ENCODE peak calls at places on chromosome 19, in six cellular contexts. M is NCI-H1417, F is sigmoid colon, X is amygdala, S is EH, P is anterior cingulate cortex. U is an unnamed sample.

GRCh38 chr19:33024398-33024797 is 40.3 kb downstream of the RHPN2 start:
- DNase-seq in F (no peak), S (no peak), P (no peak), M (no peak), X (no peak), U (no peak)

GRCh38 chr19:44050740-44051653 is 839 bp upstream of the ZNF223 start:
- DNase-seq in S (peak; percentile 3), P (no peak), M (peak; percentile 36), F (no peak), X (no peak), U (peak; percentile 78)

GRCh38 chr19:36093687-36094086 is 17.3 kb upstream of the OVOL3 start:
- DNase-seq in X (peak; percentile 49), P (no peak), F (no peak), S (no peak), M (no peak), U (no peak)

GRCh38 chr19:10086032-10086903 is at the start of gene SHFL:
- DNase-seq in F (peak; percentile 88), S (peak; percentile 74), P (peak; percentile 68), M (peak; percentile 62), X (peak; percentile 72), U (no peak)

GRCh38 chr19:47152205-47152604 is 21.6 kb downstream of the SAE1 start:
- DNase-seq in F (no peak), P (no peak), S (no peak), M (no peak), X (no peak), U (no peak)

GRCh38 chr19:593055-593454 is 3.4 kb downstream of the HCN2 start:
- DNase-seq in M (no peak), S (no peak), F (no peak), P (no peak), X (no peak), U (no peak)

GRCh38 chr19:47511128-47511517 is 3.7 kb downstream of the NAPA start:
- DNase-seq in F (no peak), S (no peak), X (no peak), P (no peak), M (no peak), U (no peak)

GRCh38 chr19:40285353-40286234 is 449 bp upstream of the AKT2 start:
- DNase-seq in S (peak; percentile 100), F (peak; percentile 100), X (peak; percentile 96), P (peak; percentile 98), M (peak; percentile 98), U (peak; percentile 100)

GRCh38 chr19:6772028-6772865 is at the start of gene VAV1:
- DNase-seq in P (peak; percentile 15), S (no peak), M (peak; percentile 22), X (no peak), F (no peak), U (peak; percentile 12)

U was measured in NCI-H526 treated with DMSO at 0.1 percent for 48 hours.